ENCODE peak calls at places on chromosomes 11 and 22, in six cellular contexts. B, S, L, N, Y and R are unnamed samples. For H3K27me3, the result is how much of the 10 kb centered on the place peaks cover.

GRCh38 chr22:22865311-22866072 is 22.1 kb upstream of the IGLL5 start:
- DNase-seq in L (no peak), N (no peak), S (no peak), B (no peak), Y (no peak), R (no peak)

GRCh38 chr11:90134420-90135003 is at the start of gene NAALAD2:
- DNase-seq in Y (peak), B (peak), S (peak), L (peak), N (peak), R (peak)

GRCh38 chr11:35390737-35391682 is 28.3 kb downstream of the SLC1A2 start:
- DNase-seq in B (no peak), S (no peak), L (no peak), N (no peak), Y (peak), R (no peak)

GRCh38 chr22:38347944-38348750 is 30.9 kb upstream of the CSNK1E start:
- DNase-seq in S (no peak), N (no peak), B (peak), L (no peak), Y (no peak), R (no peak)

GRCh38 chr11:68532719-68533369 is 72.3 kb downstream of the PPP6R3 start:
- DNase-seq in S (no peak), B (no peak), Y (no peak), N (no peak), L (no peak), R (no peak)

GRCh38 chr11:35165416-35166368 is 26.7 kb downstream of the CD44 start:
- DNase-seq in L (no peak), S (no peak), B (no peak), Y (no peak), N (no peak), R (no peak)

GRCh38 chr11:40290031-40290650 is 1169.3 kb downstream of the LRRC4C start:
- DNase-seq in Y (no peak), B (no peak), L (no peak), S (no peak), N (no peak), R (no peak)

GRCh38 chr11:105392546-105392945 is 217.3 kb upstream of the GRIA4 start:
- DNase-seq in L (no peak), B (no peak), Y (no peak), S (no peak), N (no peak), R (no peak)

GRCh38 chr11:31254411-31254810 is 115.1 kb downstream of the DCDC1 start:
- DNase-seq in B (no peak), N (no peak), Y (no peak), L (no peak), S (peak), R (no peak)

GRCh38 chr11:64092119-64092760 is 56.5 kb downstream of the FLRT1 start:
- DNase-seq in L (no peak), N (no peak), B (peak), S (no peak), Y (no peak), R (no peak)

GRCh38 chr11:3155216-3155615 is 9.9 kb downstream of the OSBPL5 start:
- DNase-seq in Y (peak), S (no peak), N (peak), L (peak), B (no peak), R (peak)

GRCh38 chr11:12706531-12707499 is 32.6 kb downstream of the TEAD1 start:
- DNase-seq in N (no peak), B (no peak), Y (no peak), S (no peak), L (peak), R (peak)

GRCh38 chr11:96306933-96307747 is 35.9 kb downstream of the MAML2 start:
- DNase-seq in Y (peak), N (peak), L (peak), B (peak), S (peak), R (no peak)

GRCh38 chr11:64566042-64566914 is 24.7 kb upstream of the SLC22A12 start:
- DNase-seq in N (no peak), Y (peak), S (peak), B (no peak), L (no peak), R (peak)

GRCh38 chr11:43853766-43854165 is 26.9 kb upstream of the ALKBH3 start:
- DNase-seq in S (no peak), L (no peak), B (no peak), N (no peak), Y (no peak), R (no peak)

GRCh38 chr11:65116370-65117205 is 913 bp downstream of the ZNHIT2 start:
- DNase-seq in B (no peak), N (no peak), L (no peak), Y (peak), S (peak), R (no peak)

GRCh38 chr11:73213196-73214143 is 4.6 kb upstream of the P2RY2 start:
- DNase-seq in B (no peak), L (no peak), Y (no peak), N (no peak), S (no peak), R (no peak)

GRCh38 chr22:49904040-49904369 is 14.2 kb downstream of the ALG12 start:
- DNase-seq in S (no peak), Y (no peak), N (peak), L (no peak), B (no peak), R (no peak)

GRCh38 chr11:68665471-68665870 is 18.9 kb upstream of the GAL start:
- DNase-seq in Y (no peak), N (no peak), B (no peak), S (no peak), L (no peak), R (no peak)

GRCh38 chr22:30906946-30907345 is 61.6 kb downstream of the MORC2 start:
- DNase-seq in Y (no peak), B (no peak), L (no peak), N (no peak), S (no peak), R (no peak)

GRCh38 chr11:119375629-119376196 is 5.8 kb downstream of the USP2 start:
- DNase-seq in Y (peak), N (peak), B (peak), L (peak), S (peak), R (peak)

GRCh38 chr11:65883786-65884715 is 4.2 kb downstream of the FIBP start:
- DNase-seq in S (no peak), B (no peak), Y (no peak), N (no peak), L (no peak), R (no peak)

GRCh38 chr11:74453373-74453975 is 13.9 kb downstream of the KCNE3 start:
- DNase-seq in Y (peak), B (peak), L (peak), N (peak), S (peak), R (peak)

GRCh38 chr22:31572939-31573338 is 76.6 kb downstream of the SFI1 start:
- DNase-seq in Y (no peak), B (no peak), S (no peak), L (no peak), N (no peak), R (no peak)

GRCh38 chr11:31437742-31438435 is 68.2 kb downstream of the DNAJC24 start:
- DNase-seq in N (no peak), B (no peak), L (no peak), Y (no peak), S (no peak), R (no peak)

GRCh38 chr11:125638315-125638714 is 13.4 kb downstream of the CHEK1 start:
- DNase-seq in B (no peak), S (no peak), L (no peak), N (no peak), Y (no peak), R (no peak)

GRCh38 chr22:45308624-45309421 is 911 bp upstream of the FAM118A start:
- DNase-seq in L (no peak), N (peak), B (no peak), Y (peak), S (peak), R (no peak)

GRCh38 chr22:36541831-36542391 is 12.9 kb upstream of the EIF3D start:
- DNase-seq in N (no peak), Y (no peak), L (no peak), B (no peak), S (no peak), R (no peak)

GRCh38 chr22:35684270-35684700 is 33.4 kb upstream of the APOL5 start:
- DNase-seq in S (no peak), Y (no peak), B (no peak), L (no peak), N (no peak), R (no peak)

GRCh38 chr11:116112031-116112935 is 608.1 kb upstream of the CADM1 start:
- DNase-seq in Y (no peak), L (no peak), N (no peak), B (no peak), S (no peak), R (no peak)

GRCh38 chr11:61828629-61829407 is 718 bp downstream of the FADS2 start:
- DNase-seq in Y (peak), L (peak), B (no peak), S (peak), N (peak), R (peak)

GRCh38 chr11:93822359-93822758 is 28.1 kb downstream of the VSTM5 start:
- DNase-seq in N (no peak), L (no peak), B (no peak), Y (no peak), S (no peak), R (no peak)

GRCh38 chr22:43060213-43060612 is 29.0 kb downstream of the TTLL1 start:
- DNase-seq in N (peak), S (peak), Y (peak), B (no peak), L (no peak), R (no peak)

GRCh38 chr22:30650508-30651116 is 15.0 kb downstream of the SLC35E4 start:
- DNase-seq in L (no peak), N (no peak), B (peak), Y (no peak), S (peak), R (no peak)

GRCh38 chr11:94171693-94172440 is 43.2 kb downstream of the PANX1 start:
- DNase-seq in N (no peak), L (no peak), B (peak), S (peak), Y (peak), R (peak)

GRCh38 chr22:47618611-47619010 is 856.2 kb downstream of the TBC1D22A start:
- DNase-seq in L (no peak), N (no peak), Y (no peak), B (peak), S (no peak), R (no peak)

GRCh38 chr22:49992921-49993648 is 19.5 kb downstream of the IL17REL start:
- DNase-seq in S (peak), B (peak), N (peak), L (peak), Y (peak), R (peak)

GRCh38 chr11:130223291-130223971 is 63.8 kb downstream of the ST14 start:
- DNase-seq in N (no peak), B (no peak), Y (no peak), L (no peak), S (peak), R (peak)

GRCh38 chr11:76206327-76207081 is at the start of gene WNT11:
- DNase-seq in N (peak), B (no peak), S (peak), Y (peak), L (peak), R (peak)

GRCh38 chr11:76209671-76209955 is 3.3 kb upstream of the WNT11 start:
- DNase-seq in N (peak), Y (no peak), S (no peak), L (no peak), B (no peak), R (no peak)

GRCh38 chr11:76208829-76209670 is 2.7 kb upstream of the WNT11 start:
- DNase-seq in S (peak), L (peak), Y (peak), N (peak), B (no peak), R (peak)

GRCh38 chr11:76208438-76208828 is 2.1 kb upstream of the WNT11 start:
- DNase-seq in N (no peak), S (peak), Y (peak), B (no peak), L (no peak), R (no peak)

DNA sequence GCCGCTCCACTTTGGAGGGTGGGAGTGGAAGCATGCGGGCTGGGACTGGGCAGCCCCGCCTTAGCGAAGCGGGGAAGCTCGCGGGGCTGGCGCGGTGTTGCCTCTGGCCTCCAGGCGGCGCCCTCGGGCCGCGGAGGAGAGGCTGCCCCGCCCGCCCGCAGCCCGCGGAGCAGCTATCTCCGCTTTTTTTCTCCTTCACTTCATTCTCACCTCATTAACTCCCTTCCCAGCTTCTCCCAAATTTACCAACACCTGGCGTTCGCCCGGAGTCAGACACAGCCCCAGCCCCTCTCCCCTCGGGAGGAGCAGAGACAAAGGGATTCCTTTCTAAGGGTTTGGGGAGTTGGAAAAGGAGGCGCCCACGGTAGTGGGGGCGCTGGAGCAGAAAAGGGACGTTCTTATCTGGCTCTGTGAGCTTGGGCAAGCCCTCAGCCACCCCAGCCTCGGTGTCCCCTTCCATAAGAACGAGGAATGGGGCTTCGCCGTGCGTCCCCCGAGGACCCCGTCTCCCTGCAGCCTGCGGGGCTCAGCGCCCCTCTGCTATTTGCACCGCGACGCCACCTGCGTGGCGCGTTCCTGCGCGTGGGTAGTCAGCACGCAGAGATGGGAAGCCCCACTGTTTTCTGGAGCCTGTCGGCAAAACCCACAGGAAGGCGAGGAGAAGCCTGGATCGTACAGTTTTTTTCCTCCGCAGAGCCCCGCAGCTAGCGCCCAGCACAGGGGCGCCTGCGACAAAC is 1.5 kb upstream of the WNT11 start:
- DNase-seq in B (peak), L (peak), N (peak), S (peak), Y (peak), R (peak)
- H3K27me3 ChIP-seq in B (under half), L (under half), N (under half), S (under half), Y (under half), R (half or more)

GRCh38 chr11:1259076-1259461 is 36.2 kb downstream of the MUC5B start:
- DNase-seq in L (no peak), Y (no peak), S (no peak), N (no peak), B (no peak), R (no peak)

GRCh38 chr11:1258401-1259075 is 35.7 kb downstream of the MUC5B start:
- DNase-seq in N (no peak), L (no peak), S (no peak), Y (no peak), B (no peak), R (no peak)

GRCh38 chr11:1256257-1257045 is 33.6 kb downstream of the MUC5B start:
- DNase-seq in Y (no peak), L (no peak), B (no peak), N (no peak), S (no peak), R (no peak)

GRCh38 chr11:1257366-1257765 is 34.5 kb downstream of the MUC5B start:
- DNase-seq in B (no peak), Y (no peak), S (no peak), L (no peak), N (no peak), R (no peak)

GRCh38 chr11:1257916-1258315 is 35.0 kb downstream of the MUC5B start:
- DNase-seq in B (no peak), N (no peak), S (no peak), L (no peak), Y (no peak), R (no peak)
- TF ChIP-seq CTCF in B (no peak), N (no peak), S (no peak), L (no peak), Y (no peak), R (no peak)

GRCh38 chr11:123144707-123145106 is 50.3 kb downstream of the CLMP start:
- DNase-seq in N (no peak), B (no peak), S (peak), Y (no peak), L (no peak), R (no peak)

GRCh38 chr11:123145661-123146060 is 49.4 kb downstream of the CLMP start:
- DNase-seq in Y (peak), S (no peak), N (no peak), B (no peak), L (no peak), R (no peak)

GRCh38 chr11:123143921-123144320 is 51.1 kb downstream of the CLMP start:
- DNase-seq in N (no peak), L (no peak), B (no peak), S (no peak), Y (no peak), R (no peak)

GRCh38 chr11:123143476-123143875 is 51.6 kb downstream of the CLMP start:
- DNase-seq in B (no peak), Y (no peak), L (no peak), S (no peak), N (no peak), R (no peak)

GRCh38 chr11:123145220-123145619 is 49.8 kb downstream of the CLMP start:
- DNase-seq in S (peak), Y (peak), B (no peak), N (peak), L (no peak), R (no peak)
- H3K27ac ChIP-seq in S (no peak), Y (no peak), B (no peak), N (no peak), L (no peak), R (no peak)

GRCh38 chr11:128685383-128686044 is 8.4 kb upstream of the FLI1 start:
- DNase-seq in L (no peak), B (no peak), Y (no peak), N (no peak), S (no peak), R (no peak)
- H3K27me3 ChIP-seq in L (half or more), B (under half), Y (under half), N (half or more), S (under half), R (half or more)